ENCODE peak calls at places on chromosome 4, in six cellular contexts. Z is K562, U is HFF-Myc, N is AG04450, I is suprapubic skin, O is uterus. J is an unnamed sample.

GRCh38 chr4:61299316-61299715 is 99.2 kb downstream of the ADGRL3 start:
- DNase-seq in Z (no peak), U (no peak), N (no peak), I (no peak), O (no peak), J (no peak)

GRCh38 chr4:79178770-79179169 is 147.1 kb downstream of the NAA11 start:
- DNase-seq in Z (no peak), U (no peak), N (no peak), I (no peak), O (peak; percentile 41), J (no peak)

GRCh38 chr4:78784255-78784654 is 8.1 kb downstream of the BMP2K start:
- DNase-seq in Z (no peak), U (no peak), N (peak; percentile 65), I (no peak), O (no peak), J (no peak)

GRCh38 chr4:114563536-114564315 is 34.9 kb upstream of the UGT8 start:
- DNase-seq in Z (no peak), U (no peak), N (no peak), I (no peak), O (no peak), J (peak; percentile 59)

GRCh38 chr4:46839128-46839527 is 69.9 kb downstream of the COX7B2 start:
- DNase-seq in Z (no peak), U (no peak), N (no peak), I (no peak), O (no peak), J (no peak)

GRCh38 chr4:99395595-99396364 is 39.4 kb downstream of the ADH7 start:
- DNase-seq in Z (no peak), U (no peak), N (no peak), I (no peak), O (no peak), J (no peak)

GRCh38 chr4:43331226-43332078 is 438.9 kb downstream of the GRXCR1 start:
- DNase-seq in Z (no peak), U (peak; percentile 33), N (no peak), I (no peak), O (no peak), J (peak; percentile 18)

GRCh38 chr4:100177126-100177525 is 13.1 kb downstream of the DDIT4L start:
- DNase-seq in Z (no peak), U (no peak), N (no peak), I (no peak), O (no peak), J (no peak)

GRCh38 chr4:23401572-23401971 is 488.3 kb downstream of the PPARGC1A start:
- DNase-seq in Z (no peak), U (no peak), N (no peak), I (no peak), O (no peak), J (no peak)

GRCh38 chr4:113179996-113180395 is 130.5 kb downstream of the ANK2 start:
- DNase-seq in Z (no peak), U (peak; percentile 10), N (no peak), I (no peak), O (no peak), J (no peak)

DNA sequence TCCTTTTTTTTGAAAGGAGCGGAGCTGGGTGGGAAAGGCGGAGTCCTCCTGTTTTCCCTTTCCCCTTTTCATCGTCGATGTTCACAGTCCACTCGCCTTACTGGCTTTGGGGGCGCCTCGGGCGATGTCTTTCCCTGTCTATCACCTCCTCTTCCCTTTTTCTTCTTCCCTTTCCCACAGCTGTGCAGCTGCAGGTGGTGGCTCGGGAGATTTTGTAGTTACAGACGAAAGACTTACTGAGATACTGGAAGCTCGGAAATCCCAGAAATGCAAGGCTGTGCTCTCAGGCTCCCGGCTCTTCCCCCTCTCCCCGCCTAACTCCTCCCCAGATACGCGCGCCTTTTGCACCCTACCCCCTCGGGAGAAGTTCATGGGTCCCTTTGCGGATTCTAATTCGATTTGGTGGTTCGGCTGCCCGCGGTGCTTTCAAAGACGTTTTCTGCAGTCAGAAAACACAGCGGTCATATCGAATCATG is 1.3 kb downstream of the SEPTIN11 start:
- DNase-seq in Z (no peak), U (no peak), N (no peak), I (no peak), O (no peak), J (no peak)
- TF ChIP-seq CTCF in Z (no peak), U (no peak), N (no peak), I (no peak), O (no peak), J (no peak)

DNA sequence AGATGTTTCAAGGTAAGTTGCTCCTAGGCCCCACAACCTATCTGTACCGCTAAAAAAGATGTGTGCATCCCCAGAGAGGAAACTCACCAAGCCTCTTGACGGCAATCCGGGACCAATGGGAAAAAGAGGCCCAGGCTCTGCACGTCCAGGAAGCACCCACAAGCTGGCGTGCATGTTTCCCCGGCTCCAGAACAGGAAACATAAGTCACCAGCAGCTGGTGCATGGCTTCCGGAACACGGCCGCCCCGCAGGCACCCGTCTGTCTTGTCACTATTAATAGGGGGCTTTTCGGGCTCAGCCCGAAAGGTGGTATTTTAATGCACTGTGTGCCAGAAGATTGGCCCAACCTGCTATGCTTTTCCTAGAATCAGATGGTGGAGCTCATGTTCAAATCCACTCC is 22.2 kb downstream of the CRMP1 start:
- DNase-seq in Z (no peak), U (no peak), N (no peak), I (no peak), O (no peak), J (no peak)
- H3K4me3 ChIP-seq in Z (no peak overlapping the region), U (no peak overlapping the region), N (no peak overlapping the region), I (no peak overlapping the region), O (no peak overlapping the region), J (no peak overlapping the region)

GRCh38 chr4:185515248-185515647 is 20.1 kb downstream of the PDLIM3 start:
- DNase-seq in Z (no peak), U (no peak), N (no peak), I (no peak), O (no peak), J (no peak)
- TF ChIP-seq CTCF in Z (no peak), U (no peak), N (no peak), I (no peak), O (no peak), J (no peak)

GRCh38 chr4:141213550-141213991 is 7.1 kb upstream of the ZNF330 start:
- DNase-seq in Z (no peak), U (no peak), N (no peak), I (no peak), O (no peak), J (no peak)

GRCh38 chr4:141210168-141210567 is 10.5 kb upstream of the ZNF330 start:
- DNase-seq in Z (no peak), U (no peak), N (no peak), I (no peak), O (no peak), J (no peak)

GRCh38 chr4:141207971-141208370 is 12.7 kb upstream of the ZNF330 start:
- DNase-seq in Z (no peak), U (no peak), N (no peak), I (no peak), O (no peak), J (no peak)
- H3K4me3 ChIP-seq in Z (no peak overlapping the region), U (no peak overlapping the region), N (no peak overlapping the region), I (no peak overlapping the region), O (no peak overlapping the region), J (no peak overlapping the region)

GRCh38 chr4:7461171-7461570 is 26.4 kb upstream of the PSAPL1 start:
- DNase-seq in Z (no peak), U (no peak), N (no peak), I (no peak), O (no peak), J (no peak)
- TF ChIP-seq CTCF in Z (no peak), U (no peak), N (peak; percentile 10), I (no peak), O (no peak), J (no peak)

GRCh38 chr4:184803884-184804283 is 21.9 kb downstream of the ACSL1 start:
- DNase-seq in Z (no peak), U (no peak), N (no peak), I (no peak), O (no peak), J (no peak)
- H3K4me3 ChIP-seq in Z (no peak overlapping the region), U (no peak overlapping the region), N (no peak overlapping the region), I (peak overlapping the region; percentile 9), O (no peak overlapping the region), J (peak overlapping the region; percentile 69)

GRCh38 chr4:88792268-88792781 is 94.7 kb upstream of the NAP1L5 start:
- DNase-seq in Z (no peak), U (no peak), N (peak; percentile 36), I (no peak), O (no peak), J (peak; percentile 94)

GRCh38 chr4:88793473-88793872 is 95.8 kb upstream of the NAP1L5 start:
- DNase-seq in Z (no peak), U (no peak), N (no peak), I (no peak), O (no peak), J (no peak)

GRCh38 chr4:88792821-88793220 is 95.2 kb upstream of the NAP1L5 start:
- DNase-seq in Z (no peak), U (no peak), N (no peak), I (no peak), O (no peak), J (no peak)

GRCh38 chr4:88794087-88794486 is 96.5 kb upstream of the NAP1L5 start:
- DNase-seq in Z (no peak), U (no peak), N (no peak), I (no peak), O (no peak), J (no peak)

DNA sequence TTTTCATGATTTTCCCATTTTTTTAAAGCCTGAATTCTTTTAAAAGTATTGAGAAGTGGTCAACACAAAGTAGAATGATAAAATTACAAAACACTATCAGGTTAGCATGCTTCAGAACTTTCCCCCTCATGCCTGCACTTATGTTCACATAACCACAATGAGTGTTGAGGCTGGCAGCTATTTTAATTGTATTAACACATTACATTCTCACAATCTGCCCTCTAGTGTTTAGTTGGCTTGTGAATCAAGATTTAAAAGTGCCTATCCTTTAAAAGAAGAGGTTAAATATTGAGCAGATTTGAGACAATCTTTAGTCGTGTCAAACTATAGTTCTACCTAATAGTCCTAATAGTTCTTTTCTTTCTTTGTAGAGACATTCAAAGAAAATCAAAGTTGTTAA is 93.6 kb upstream of the NAP1L5 start:
- DNase-seq in Z (no peak), U (no peak), N (no peak), I (no peak), O (no peak), J (peak; percentile 32)
- TF ChIP-seq CTCF in Z (no peak), U (peak; percentile 10), N (peak; percentile 24), I (no peak), O (no peak), J (peak; percentile 56)